ENCODE peak calls at places on chromosome 7, in ten cellular contexts. O, X, K, J, G, N, P, E, C and T are unnamed samples.
A peak's percentile ranks its signal among the peaks of the same experiment; 100 is the strongest.

GRCh38 chr7:141416691-141417268 is 134.4 kb upstream of the AGK start:
- DNase-seq in P (no peak), K (no peak), N (no peak), C (no peak), O (no peak), X (no peak), G (no peak), J (no peak), E (no peak), T (no peak)

GRCh38 chr7:11689096-11689495 is 142.9 kb downstream of the THSD7A start:
- DNase-seq in J (no peak), K (no peak), C (no peak), O (no peak), E (no peak), N (no peak), G (no peak), X (no peak), P (no peak), T (peak; percentile 27)

GRCh38 chr7:322111-322671 is 32.2 kb downstream of the FOXL3 start:
- DNase-seq in N (peak; percentile 77), J (peak; percentile 71), X (peak; percentile 77), E (peak; percentile 61), K (peak; percentile 75), G (peak; percentile 84), C (no peak), O (peak; percentile 95), P (peak; percentile 92), T (peak; percentile 55)

GRCh38 chr7:119842786-119843185 is 430.2 kb upstream of the KCND2 start:
- DNase-seq in N (no peak), P (no peak), G (no peak), C (no peak), K (no peak), X (no peak), J (no peak), O (no peak), E (no peak), T (no peak)

GRCh38 chr7:131546583-131547111 is 9.8 kb downstream of the PODXL start:
- DNase-seq in P (no peak), C (no peak), X (peak; percentile 52), J (no peak), G (no peak), N (no peak), K (no peak), E (no peak), O (peak; percentile 49), T (peak; percentile 81)

GRCh38 chr7:99267530-99268360 is 4.9 kb upstream of the MYH16 start:
- DNase-seq in N (no peak), X (no peak), P (no peak), K (no peak), C (peak; percentile 89), E (no peak), G (no peak), O (no peak), J (peak; percentile 80), T (no peak)

GRCh38 chr7:149598721-149599308 is 101.2 kb upstream of the ZNF746 start:
- DNase-seq in G (no peak), K (no peak), X (peak; percentile 53), P (peak; percentile 36), N (no peak), J (no peak), C (peak; percentile 31), O (no peak), E (no peak), T (peak; percentile 36)

GRCh38 chr7:7992502-7992901 is 23.9 kb downstream of the GLCCI1 start:
- DNase-seq in J (no peak), E (no peak), N (no peak), K (no peak), X (peak; percentile 14), P (no peak), O (no peak), G (no peak), C (no peak), T (no peak)

GRCh38 chr7:131390275-131390674 is 62.6 kb downstream of the MKLN1 start:
- DNase-seq in G (no peak), N (no peak), E (no peak), P (no peak), O (no peak), X (no peak), C (no peak), K (no peak), J (no peak), T (no peak)

GRCh38 chr7:7181519-7182155 is 707 bp upstream of the C1GALT1 start:
- DNase-seq in X (peak; percentile 36), J (no peak), N (peak; percentile 64), C (no peak), O (peak; percentile 81), E (peak; percentile 39), P (peak; percentile 67), K (peak; percentile 31), G (peak; percentile 62), T (no peak)

GRCh38 chr7:47265621-47266020 is 316.3 kb downstream of the TNS3 start:
- DNase-seq in J (no peak), O (no peak), K (no peak), N (no peak), P (no peak), C (no peak), G (no peak), X (no peak), E (no peak), T (no peak)

GRCh38 chr7:128919241-128919640 is 8.7 kb upstream of the KCP start:
- DNase-seq in J (no peak), P (no peak), O (peak; percentile 49), G (no peak), C (no peak), N (peak; percentile 10), K (no peak), X (no peak), E (no peak), T (no peak)

GRCh38 chr7:143214789-143215679 is 6.8 kb upstream of the TAS2R40 start:
- DNase-seq in E (peak; percentile 31), O (no peak), K (peak; percentile 50), G (no peak), X (peak; percentile 89), N (peak; percentile 47), C (peak; percentile 64), P (peak; percentile 69), J (no peak), T (peak; percentile 90)

GRCh38 chr7:134693256-134693655 is 46.6 kb downstream of the BPGM start:
- DNase-seq in G (no peak), N (no peak), J (no peak), O (no peak), X (no peak), P (no peak), C (peak; percentile 96), E (no peak), K (no peak), T (no peak)

DNA sequence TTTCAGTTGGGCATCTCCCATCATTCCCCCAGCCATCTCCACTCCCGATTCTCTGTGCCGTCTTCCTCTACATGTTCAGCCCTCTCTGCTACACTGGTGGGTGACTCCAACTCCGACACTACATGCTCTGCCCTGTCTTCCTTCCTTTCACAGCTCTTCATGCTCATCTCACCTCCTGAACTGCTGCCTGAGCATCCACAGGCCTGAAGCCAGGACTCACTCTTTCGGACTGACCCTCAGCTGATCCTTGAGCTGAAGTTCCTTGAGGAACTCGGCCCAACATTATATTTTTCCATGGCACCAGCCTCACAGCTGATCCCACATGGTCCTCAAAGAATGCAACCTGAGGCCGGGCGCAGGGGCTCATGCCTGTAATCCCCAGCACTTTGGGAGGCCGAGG is 538.4 kb downstream of the PTPRN2 start:
- DNase-seq in E (no peak), P (no peak), X (no peak), J (no peak), N (no peak), C (no peak), K (no peak), G (no peak), O (peak; percentile 30), T (no peak)
- H3K27me3 ChIP-seq in E (no peaks in the 10 kb centered on the region), P (no peaks in the 10 kb centered on the region), X (no peaks in the 10 kb centered on the region), J (no peaks in the 10 kb centered on the region), N (no peaks in the 10 kb centered on the region), C (no peaks in the 10 kb centered on the region), K (no peaks in the 10 kb centered on the region), G (no peaks in the 10 kb centered on the region), O (peaks cover 4% of the 10 kb centered on the region), T (peaks cover 9% of the 10 kb centered on the region)

GRCh38 chr7:102917436-102918353 is 4.9 kb downstream of the LRRC17 start:
- DNase-seq in E (no peak), X (peak; percentile 34), N (no peak), P (no peak), J (no peak), K (no peak), O (no peak), C (no peak), G (no peak), T (no peak)
- TF ChIP-seq CTCF in E (no peak), X (no peak), N (no peak), P (no peak), J (no peak), K (no peak), O (no peak), C (no peak), G (no peak), T (peak; percentile 24)

GRCh38 chr7:122301858-122302745 is 2.4 kb downstream of the FEZF1 start:
- DNase-seq in X (no peak), G (no peak), P (no peak), J (no peak), K (no peak), C (no peak), O (no peak), N (no peak), E (no peak), T (peak; percentile 71)
- H3K27me3 ChIP-seq in X (peaks cover 100% of the 10 kb centered on the region), G (peaks cover 99% of the 10 kb centered on the region), P (peaks cover 88% of the 10 kb centered on the region), J (peaks cover 95% of the 10 kb centered on the region), K (peaks cover 90% of the 10 kb centered on the region), C (peaks cover 93% of the 10 kb centered on the region), O (peaks cover 97% of the 10 kb centered on the region), N (peaks cover 5% of the 10 kb centered on the region), E (peaks cover 64% of the 10 kb centered on the region), T (no peaks in the 10 kb centered on the region)

GRCh38 chr7:50142421-50143113 is 49.5 kb upstream of the ZPBP start:
- DNase-seq in G (no peak), O (no peak), J (no peak), P (no peak), N (no peak), E (no peak), K (no peak), C (peak; percentile 17), X (peak; percentile 43), T (peak; percentile 57)
- TF ChIP-seq CTCF in G (peak; percentile 72), O (peak; percentile 56), J (peak; percentile 78), P (peak; percentile 58), N (peak; percentile 56), E (peak; percentile 65), K (peak; percentile 50), C (peak; percentile 59), X (peak; percentile 61), T (peak; percentile 80)